ENCODE peak calls at places on chromosomes 3 and 15, in four cellular contexts. Y is HepG2, J is WTC11, R is K562. T is an unnamed sample.

GRCh38 chr15:31605467-31605931 is 278.9 kb downstream of the KLF13 start:
- DNase-seq in Y (no peak), J (peak; percentile 62), R (no peak), T (no peak)

GRCh38 chr3:129994883-129995559 is 20.5 kb downstream of the TRH start:
- DNase-seq in Y (no peak), J (no peak), R (no peak), T (no peak)

GRCh38 chr15:77130315-77130930 is 59.5 kb upstream of the TSPAN3 start:
- DNase-seq in Y (no peak), J (no peak), R (no peak), T (no peak)

GRCh38 chr3:180180795-180181194 is 144.1 kb upstream of the PEX5L start:
- DNase-seq in Y (no peak), J (no peak), R (no peak), T (no peak)

GRCh38 chr15:73844356-73844755 is 29.0 kb upstream of the TBC1D21 start:
- DNase-seq in Y (no peak), J (no peak), R (no peak), T (no peak)

GRCh38 chr15:73941044-73941443 is 14.8 kb downstream of the LOXL1 start:
- DNase-seq in Y (no peak), J (no peak), R (no peak), T (no peak)

GRCh38 chr3:129934234-129935123 is 40.0 kb upstream of the TRH start:
- DNase-seq in Y (peak; percentile 23), J (peak; percentile 38), R (peak; percentile 48), T (no peak)

GRCh38 chr3:32880225-32880624 is 62.4 kb downstream of the TRIM71 start:
- DNase-seq in Y (no peak), J (no peak), R (no peak), T (no peak)

GRCh38 chr3:100525753-100526612 is 33.6 kb downstream of the TMEM45A start:
- DNase-seq in Y (no peak), J (no peak), R (no peak), T (no peak)

GRCh38 chr3:163347944-163348343 is 1730.4 kb downstream of the SI start:
- DNase-seq in Y (no peak), J (no peak), R (no peak), T (no peak)

GRCh38 chr3:81823086-81823485 is 61.6 kb upstream of the GBE1 start:
- DNase-seq in Y (no peak), J (no peak), R (no peak), T (no peak)

GRCh38 chr15:41573396-41573795 is 14.4 kb downstream of the TYRO3 start:
- DNase-seq in Y (no peak), J (no peak), R (no peak), T (no peak)

GRCh38 chr3:138440137-138440536 is 5.7 kb downstream of the ESYT3 start:
- DNase-seq in Y (no peak), J (no peak), R (no peak), T (no peak)

GRCh38 chr15:101689901-101690300 is 34.4 kb downstream of the TARS3 start:
- DNase-seq in Y (no peak), J (no peak), R (no peak), T (no peak)

GRCh38 chr3:193544289-193544688 is 10.4 kb downstream of the ATP13A4 start:
- DNase-seq in Y (no peak), J (no peak), R (no peak), T (no peak)

GRCh38 chr3:16480861-16481569 is 32.5 kb downstream of the RFTN1 start:
- DNase-seq in Y (no peak), J (no peak), R (no peak), T (no peak)

GRCh38 chr15:58203537-58203936 is 65.4 kb downstream of the AQP9 start:
- DNase-seq in Y (no peak), J (no peak), R (peak; percentile 78), T (no peak)

GRCh38 chr15:74263473-74263872 is 27.3 kb downstream of the CCDC33 start:
- DNase-seq in Y (no peak), J (no peak), R (no peak), T (no peak)

GRCh38 chr15:70504305-70504951 is 258.9 kb downstream of the UACA start:
- DNase-seq in Y (no peak), J (no peak), R (no peak), T (no peak)

GRCh38 chr15:78225783-78226541 is 8.4 kb downstream of the ACSBG1 start:
- DNase-seq in Y (no peak), J (no peak), R (no peak), T (peak; percentile 49)

GRCh38 chr3:179811321-179812095 is 158.7 kb downstream of the USP13 start:
- DNase-seq in Y (peak; percentile 46), J (peak; percentile 44), R (peak; percentile 54), T (peak; percentile 40)

GRCh38 chr3:16243706-16244490 is 20.8 kb downstream of the DPH3 start:
- DNase-seq in Y (no peak), J (no peak), R (no peak), T (no peak)

GRCh38 chr3:58531555-58531954 is 5.4 kb downstream of the ACOX2 start:
- DNase-seq in Y (no peak), J (no peak), R (no peak), T (no peak)

GRCh38 chr3:190676477-190676876 is 162.6 kb downstream of the IL1RAP start:
- DNase-seq in Y (no peak), J (no peak), R (no peak), T (no peak)

GRCh38 chr15:98725874-98726273 is 77.5 kb downstream of the IGF1R start:
- DNase-seq in Y (no peak), J (no peak), R (no peak), T (no peak)

GRCh38 chr3:71251156-71251775 is 332.3 kb downstream of the FOXP1 start:
- DNase-seq in Y (peak; percentile 49), J (no peak), R (no peak), T (no peak)

GRCh38 chr3:195895078-195895899 is 13.1 kb downstream of the TNK2 start:
- DNase-seq in Y (peak; percentile 44), J (no peak), R (peak; percentile 72), T (no peak)

GRCh38 chr3:114274929-114275328 is 18.9 kb upstream of the TIGIT start:
- DNase-seq in Y (no peak), J (no peak), R (peak; percentile 3), T (no peak)

GRCh38 chr3:72011495-72011894 is 226.5 kb upstream of the PROK2 start:
- DNase-seq in Y (no peak), J (no peak), R (no peak), T (no peak)

GRCh38 chr15:52858388-52859176 is 68.4 kb upstream of the ONECUT1 start:
- DNase-seq in Y (no peak), J (peak; percentile 13), R (no peak), T (no peak)

DNA sequence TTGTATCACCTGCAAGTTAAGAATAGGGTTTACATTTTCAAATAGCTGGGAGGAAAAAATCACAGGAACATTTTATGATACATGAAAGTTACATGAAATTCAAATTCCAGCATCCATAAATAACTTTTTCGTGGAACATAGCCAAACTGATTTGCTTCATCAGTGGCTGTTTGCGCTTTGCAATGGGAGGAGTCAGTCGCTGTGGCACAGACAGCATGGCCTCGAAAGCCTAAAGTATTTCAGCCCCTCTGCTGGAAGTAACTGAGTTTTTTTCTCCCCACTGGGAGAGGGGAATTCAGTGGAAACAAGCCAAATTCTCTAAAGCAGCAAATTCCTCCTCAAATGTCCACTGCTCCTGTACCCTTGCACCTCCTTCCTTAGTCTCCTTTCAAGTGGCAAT is 271.9 kb downstream of the SUCLG2 start:
- DNase-seq in Y (no peak), J (no peak), R (no peak), T (no peak)
- TF ChIP-seq TCF7 in Y (no peak), J (no peak), R (no peak), T (no peak)

GRCh38 chr3:12996181-12996506 is 77.1 kb downstream of the IQSEC1 start:
- DNase-seq in Y (no peak), J (no peak), R (no peak), T (no peak)

GRCh38 chr3:12998648-12999047 is 74.6 kb downstream of the IQSEC1 start:
- DNase-seq in Y (no peak), J (no peak), R (no peak), T (no peak)

GRCh38 chr3:13002398-13003124 is 70.7 kb downstream of the IQSEC1 start:
- DNase-seq in Y (no peak), J (no peak), R (peak; percentile 65), T (peak; percentile 89)

GRCh38 chr3:12997387-12997786 is 75.8 kb downstream of the IQSEC1 start:
- DNase-seq in Y (no peak), J (no peak), R (no peak), T (no peak)

DNA sequence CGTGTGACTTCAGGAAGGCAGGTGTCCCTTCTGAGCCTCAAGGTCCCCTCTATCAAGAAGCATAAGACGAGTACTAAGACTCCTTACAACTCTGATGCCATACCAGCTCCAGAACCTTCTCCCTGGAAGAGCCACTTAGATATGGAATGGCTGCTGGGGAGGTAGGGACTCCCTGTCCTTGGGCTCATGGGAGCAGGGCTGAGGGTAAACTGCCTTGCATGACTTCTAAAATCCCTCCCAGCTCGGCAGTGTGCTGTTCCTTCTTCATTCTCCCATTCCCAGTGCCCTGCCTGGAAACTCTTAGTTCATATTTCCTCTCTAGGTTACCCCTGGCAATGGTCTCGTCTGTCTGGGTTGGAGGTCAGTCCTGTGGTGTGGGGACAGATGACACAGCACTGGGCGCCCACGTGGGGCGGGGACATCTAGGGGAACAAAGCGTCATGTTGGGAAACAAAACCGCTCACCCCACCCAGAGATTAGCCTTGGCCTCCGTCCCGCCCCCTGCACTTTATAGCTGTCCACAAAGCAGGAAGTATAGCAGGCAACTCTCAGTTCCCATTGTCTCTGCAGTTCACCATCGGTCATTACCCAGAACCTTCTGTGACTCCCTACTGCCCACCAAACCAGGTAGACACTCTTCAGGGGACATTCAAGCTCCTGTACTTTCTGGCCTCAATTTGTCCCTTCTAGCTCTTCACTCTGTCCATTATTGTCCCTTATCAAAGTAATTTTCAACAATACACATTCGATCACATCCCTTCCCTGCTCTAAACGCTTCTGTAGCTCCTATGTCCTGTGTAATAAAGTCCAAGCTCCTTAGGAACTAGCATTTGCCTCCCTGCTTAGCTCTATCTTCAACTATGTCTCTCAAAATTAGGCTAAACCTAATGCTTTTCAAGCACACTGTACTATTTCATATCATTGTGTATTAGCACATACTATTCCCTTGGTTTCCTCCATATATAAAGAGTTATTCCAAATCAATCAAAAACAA is 73.8 kb downstream of the IQSEC1 start:
- DNase-seq in Y (peak; percentile 92), J (no peak), R (peak; percentile 100), T (no peak)
- TF ChIP-seq TCF7 in Y (peak; percentile 63), J (no peak), R (peak; percentile 61), T (no peak)

GRCh38 chr15:87287156-87287555 is 969.4 kb downstream of the NTRK3 start:
- DNase-seq in Y (no peak), J (no peak), R (no peak), T (no peak)
- TF ChIP-seq TCF7 in Y (no peak), J (no peak), R (no peak), T (no peak)

DNA sequence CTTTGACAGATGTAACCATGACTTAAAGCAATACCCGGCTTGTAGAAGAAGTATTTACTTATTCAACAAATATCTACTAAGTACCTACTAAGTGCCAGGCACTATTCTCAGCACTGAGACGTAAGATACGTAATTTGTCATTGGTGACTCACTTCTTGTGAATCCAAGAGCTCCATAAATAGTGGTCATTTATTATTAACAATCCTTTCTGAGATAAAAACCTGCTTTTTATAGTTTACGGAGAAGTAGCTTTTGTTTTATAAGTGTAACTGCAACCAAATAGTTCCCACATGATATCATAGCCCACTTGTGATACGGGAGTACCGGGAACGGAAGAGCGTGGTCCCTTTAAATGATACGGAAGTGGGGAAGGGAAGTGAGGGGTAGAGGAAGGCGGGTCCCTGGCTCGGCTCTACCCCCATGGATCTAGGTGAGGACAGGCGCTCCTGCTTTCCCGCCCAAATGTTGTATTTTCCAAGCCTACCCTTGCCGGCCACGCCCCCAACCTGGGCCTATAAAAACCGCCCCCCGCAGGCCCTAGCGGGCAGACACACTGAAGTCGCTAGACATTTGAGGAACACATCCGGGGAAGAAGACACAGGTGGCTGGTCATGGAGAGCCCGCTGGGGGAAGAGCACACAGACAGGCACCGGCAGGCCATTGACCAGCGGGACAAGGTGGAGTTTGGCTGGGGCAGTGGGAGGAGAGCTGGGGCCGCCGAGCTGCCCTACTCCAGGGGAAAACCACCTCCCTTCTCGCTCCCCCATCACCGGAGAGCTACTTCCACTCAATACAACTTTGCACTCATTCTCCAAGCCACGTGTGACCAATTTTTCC is at the start of gene SAMMSON:
- DNase-seq in Y (no peak), J (peak; percentile 52), R (peak; percentile 94), T (no peak)
- TF ChIP-seq TCF7 in Y (no peak), J (no peak), R (no peak), T (no peak)

T was measured in GM12878.